ENCODE peak calls at places on chromosomes 12 and 14, in four cellular contexts. D, U, K and P are unnamed samples.

GRCh38 chr12:62601765-62602444 is 135.3 kb downstream of the MON2 start:
- DNase-seq in U (no peak), D (no peak), K (no peak), P (no peak)

GRCh38 chr12:56596815-56597214 is 33.3 kb downstream of the BAZ2A start:
- DNase-seq in D (no peak), K (no peak), U (no peak), P (no peak)

GRCh38 chr12:79058342-79058741 is 193.8 kb downstream of the SYT1 start:
- DNase-seq in K (no peak), U (no peak), D (no peak), P (no peak)

GRCh38 chr14:99615497-99616245 is 11.7 kb upstream of the CCDC85C start:
- DNase-seq in D (no peak), K (no peak), U (no peak), P (peak)

GRCh38 chr12:19138551-19139344 is 9.2 kb downstream of the PLEKHA5 start:
- DNase-seq in D (no peak), K (no peak), U (no peak), P (no peak)

GRCh38 chr14:97788364-97788763 is 991.2 kb downstream of the VRK1 start:
- DNase-seq in K (no peak), U (no peak), D (no peak), P (no peak)

GRCh38 chr12:108271951-108272729 is 67.0 kb downstream of the CMKLR1 start:
- DNase-seq in U (no peak), D (no peak), K (no peak), P (no peak)

GRCh38 chr14:72544615-72545387 is 349.1 kb downstream of the DPF3 start:
- DNase-seq in D (no peak), K (no peak), U (no peak), P (no peak)

GRCh38 chr12:107207931-107208515 is 114.7 kb upstream of the CRY1 start:
- DNase-seq in K (no peak), U (no peak), D (no peak), P (no peak)

GRCh38 chr12:69243099-69244084 is 4.0 kb downstream of the CPSF6 start:
- DNase-seq in K (no peak), U (no peak), D (no peak), P (no peak)

GRCh38 chr12:106918746-106919145 is 37.0 kb upstream of the TMEM263 start:
- DNase-seq in D (no peak), K (no peak), U (no peak), P (no peak)

GRCh38 chr12:131105351-131105735 is 151.6 kb downstream of the ADGRD1 start:
- DNase-seq in U (no peak), K (no peak), D (no peak), P (no peak)

GRCh38 chr14:101179691-101180211 is 276.2 kb upstream of the RTL1 start:
- DNase-seq in U (no peak), D (peak), K (no peak), P (no peak)

GRCh38 chr12:10241276-10241675 is 28.6 kb downstream of the GABARAPL1 start:
- DNase-seq in U (no peak), D (no peak), K (no peak), P (no peak)

GRCh38 chr12:22924391-22924790 is 299.4 kb downstream of the ETNK1 start:
- DNase-seq in D (no peak), K (no peak), U (no peak), P (no peak)

GRCh38 chr12:120625557-120626419 is 14.6 kb upstream of the CABP1 start:
- DNase-seq in D (no peak), K (no peak), U (peak), P (peak)

GRCh38 chr12:94955193-94955592 is 48.3 kb downstream of the NDUFA12 start:
- DNase-seq in U (no peak), D (no peak), K (no peak), P (no peak)

GRCh38 chr12:12441891-12442461 is 85.1 kb downstream of the BORCS5 start:
- DNase-seq in U (no peak), K (no peak), D (no peak), P (no peak)

GRCh38 chr14:79630561-79630960 is 580.7 kb downstream of the DIO2 start:
- DNase-seq in U (no peak), K (no peak), D (no peak), P (no peak)

GRCh38 chr12:100251917-100252316 is 15.0 kb downstream of the DEPDC4 start:
- DNase-seq in U (peak), D (no peak), K (no peak), P (no peak)

GRCh38 chr14:88327497-88327896 is 4.4 kb upstream of the KCNK10 start:
- DNase-seq in K (no peak), D (no peak), U (no peak), P (no peak)

GRCh38 chr12:49346659-49347306 is at the start of gene DNAJC22:
- DNase-seq in U (peak), D (no peak), K (peak), P (peak)

GRCh38 chr14:50946234-50946935 is 2.1 kb upstream of the PYGL start:
- DNase-seq in D (no peak), U (no peak), K (no peak), P (no peak)

GRCh38 chr14:102759416-102759815 is 17.8 kb upstream of the TRAF3 start:
- DNase-seq in D (no peak), U (no peak), K (no peak), P (no peak)

GRCh38 chr12:63889236-63889635 is 44.7 kb downstream of the SRGAP1 start:
- DNase-seq in K (no peak), D (no peak), U (no peak), P (no peak)

GRCh38 chr12:30925607-30926242 is 823 bp upstream of the TSPAN11 start:
- DNase-seq in D (no peak), K (no peak), U (no peak), P (no peak)

GRCh38 chr12:60279224-60279623 is 683.4 kb downstream of the SLC16A7 start:
- DNase-seq in D (no peak), K (no peak), U (no peak), P (no peak)

GRCh38 chr12:54988402-54989054 is 4.0 kb upstream of the TESPA1 start:
- DNase-seq in D (no peak), U (peak), K (peak), P (peak)

GRCh38 chr14:43949410-43949809 is 557.7 kb downstream of the FSCB start:
- DNase-seq in D (no peak), K (no peak), U (no peak), P (no peak)

GRCh38 chr14:76550534-76550933 is 174.6 kb downstream of the ESRRB start:
- DNase-seq in U (no peak), K (no peak), D (no peak), P (no peak)

GRCh38 chr12:87320724-87321123 is 708.5 kb downstream of the C12orf50 start:
- DNase-seq in K (no peak), D (no peak), U (no peak), P (no peak)

GRCh38 chr14:59116984-59117415 is 71.5 kb upstream of the DAAM1 start:
- DNase-seq in D (no peak), K (no peak), U (no peak), P (no peak)

GRCh38 chr14:96459851-96460250 is 42.3 kb upstream of the PAPOLA start:
- DNase-seq in D (no peak), U (no peak), K (no peak), P (no peak)

GRCh38 chr14:96466918-96467317 is 35.3 kb upstream of the PAPOLA start:
- DNase-seq in D (no peak), U (no peak), K (no peak), P (no peak)

GRCh38 chr14:96464136-96464535 is 38.0 kb upstream of the PAPOLA start:
- DNase-seq in D (no peak), U (no peak), K (no peak), P (no peak)

DNA sequence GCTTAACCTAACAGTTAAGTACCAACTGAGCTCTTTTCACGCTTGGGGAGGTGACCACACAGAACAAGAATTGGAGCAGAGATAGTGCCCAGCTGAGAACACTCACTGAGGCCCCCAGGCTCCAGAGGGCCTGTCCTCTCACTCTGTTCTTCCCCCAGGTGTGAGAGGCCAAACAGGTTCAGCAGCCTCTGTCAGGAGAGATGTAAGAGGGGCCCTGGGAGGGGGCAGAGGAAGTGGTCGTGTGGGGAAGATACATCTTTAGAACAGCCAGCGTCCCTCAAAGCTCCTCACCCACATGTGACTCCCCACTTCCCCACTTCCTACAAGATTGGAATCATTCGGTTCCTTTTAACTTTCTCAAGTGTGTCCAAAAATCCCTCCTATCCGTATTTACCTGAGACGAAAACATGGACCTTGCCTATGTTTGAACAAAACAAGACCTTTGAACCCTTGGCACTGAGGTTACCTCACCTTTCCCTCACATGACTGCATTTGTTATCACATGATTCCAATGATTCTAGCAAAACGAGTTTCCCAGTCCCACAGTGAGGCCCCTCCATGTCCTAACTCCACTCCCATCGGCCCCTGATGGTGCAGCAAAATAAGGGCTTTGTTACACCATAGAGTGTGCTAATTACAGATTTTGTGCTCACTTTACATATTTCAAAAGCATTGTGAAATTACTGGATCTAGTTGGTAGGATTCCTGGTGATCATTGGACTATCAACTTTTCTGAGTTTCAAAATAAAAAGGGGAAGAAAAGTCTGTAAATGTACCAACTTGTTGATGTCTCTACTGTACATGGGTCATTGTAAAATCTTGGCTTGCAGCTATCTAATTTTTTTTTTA is 40.0 kb upstream of the PAPOLA start:
- DNase-seq in U (peak), K (peak), D (no peak), P (no peak)
- TF ChIP-seq POLR2A in U (no peak), K (no peak), D (no peak), P (no peak)

GRCh38 chr14:90671835-90672234 is 144.4 kb downstream of the TTC7B start:
- DNase-seq in U (no peak), D (no peak), K (no peak), P (no peak)

GRCh38 chr14:90676356-90676755 is 139.9 kb downstream of the TTC7B start:
- DNase-seq in D (no peak), U (no peak), K (no peak), P (no peak)

GRCh38 chr14:90675399-90675798 is 140.8 kb downstream of the TTC7B start:
- DNase-seq in K (no peak), D (no peak), U (no peak), P (peak)

GRCh38 chr14:90674716-90675115 is 141.5 kb downstream of the TTC7B start:
- DNase-seq in U (no peak), K (no peak), D (no peak), P (no peak)

DNA sequence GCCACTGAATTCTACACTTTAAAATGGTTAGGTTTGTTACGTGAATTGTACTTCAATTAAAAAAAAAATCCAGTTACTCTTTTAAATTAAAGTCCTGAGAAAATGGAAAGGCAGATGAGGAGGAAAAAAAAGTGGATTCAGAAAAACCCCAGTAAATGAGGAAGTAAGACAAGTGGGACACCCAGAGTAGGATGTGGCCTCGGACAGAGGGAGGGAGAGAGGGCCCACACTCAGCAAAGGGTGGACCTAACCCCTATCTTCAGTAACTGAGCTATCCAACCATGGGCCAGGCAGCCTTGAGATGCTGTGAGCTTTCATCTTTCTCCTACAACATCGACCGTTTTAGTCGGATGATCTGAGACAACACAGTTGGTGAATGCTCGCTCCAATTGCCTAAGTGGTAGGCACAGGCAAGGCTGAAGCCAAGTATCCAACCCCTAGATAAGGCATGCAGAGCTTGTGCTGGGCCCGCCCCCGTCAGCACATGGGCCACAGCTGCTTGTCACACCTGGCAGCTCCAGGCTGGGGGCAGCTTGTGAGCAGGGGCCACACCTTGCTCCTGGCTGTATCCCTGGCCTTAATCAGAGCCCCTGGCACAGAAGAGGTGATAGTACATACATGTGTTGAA is 142.1 kb downstream of the TTC7B start:
- DNase-seq in K (no peak), D (no peak), U (no peak), P (no peak)
- TF ChIP-seq POLR2A in K (no peak), D (no peak), U (no peak), P (no peak)

DNA sequence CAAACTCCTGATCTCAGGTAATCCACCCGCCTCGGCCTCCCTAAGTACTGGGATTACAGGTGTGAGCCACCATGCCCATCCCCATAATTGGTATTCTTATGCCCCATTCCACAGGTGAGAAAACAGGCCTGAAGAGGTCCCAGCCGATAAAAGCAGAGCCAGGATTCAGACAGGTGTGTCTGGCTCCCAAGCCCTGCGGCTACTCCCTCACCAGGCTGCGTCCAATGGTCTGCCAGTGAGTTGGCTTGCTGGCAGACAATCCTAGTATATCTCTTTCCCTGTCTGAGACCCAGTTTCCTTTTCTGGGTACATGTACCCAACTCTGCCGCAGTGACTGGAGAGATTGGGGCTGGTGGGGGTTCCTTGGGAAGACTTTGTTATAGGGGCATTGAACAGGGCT is 1.9 kb upstream of the TSPAN9 start:
- DNase-seq in U (no peak), K (no peak), D (no peak), P (no peak)
- TF ChIP-seq POLR2A in U (no peak), K (no peak), D (no peak), P (no peak)

GRCh38 chr12:123364532-123365140 is at the start of gene SBNO1:
- DNase-seq in D (peak), U (peak), K (peak), P (peak)
- TF ChIP-seq POLR2A in D (peak), U (peak), K (peak), P (peak)

DNA sequence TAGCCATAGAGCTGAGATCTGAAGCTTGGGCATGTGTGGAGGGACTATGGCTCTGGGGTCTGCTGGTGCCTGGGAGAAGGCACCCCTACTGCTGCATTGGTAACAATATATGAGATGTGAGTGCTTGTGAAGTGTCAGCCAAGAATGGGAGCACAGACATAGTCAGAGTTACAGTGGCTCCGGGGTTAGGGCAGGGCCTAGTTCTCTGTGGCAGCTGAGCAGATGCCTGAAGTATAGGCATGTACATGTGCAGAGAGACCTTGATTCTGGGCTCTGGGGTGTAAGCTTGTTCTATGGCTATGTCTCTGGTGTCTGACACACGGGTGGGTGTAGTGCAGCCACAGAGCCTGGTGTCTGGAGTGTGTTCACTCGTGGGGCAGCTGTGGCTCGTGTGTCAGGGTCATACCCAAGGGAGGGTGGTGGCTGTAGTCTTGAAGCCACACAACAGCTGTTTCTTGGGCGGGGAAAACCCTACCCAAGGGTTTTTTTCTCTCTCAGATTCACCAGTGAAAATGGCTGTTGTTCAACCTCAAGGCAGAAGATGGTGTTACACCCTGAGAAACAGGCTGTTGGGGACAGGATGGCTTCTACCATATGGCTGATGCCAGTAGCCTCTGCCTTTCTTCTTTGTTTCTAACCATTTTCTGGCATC is 11.9 kb upstream of the TCL1A start:
- DNase-seq in U (no peak), D (peak), K (no peak), P (no peak)
- TF ChIP-seq POLR2A in U (no peak), D (no peak), K (no peak), P (no peak)

GRCh38 chr12:47758834-47759690 is at the start of gene RAPGEF3:
- DNase-seq in U (peak), K (peak), D (peak), P (peak)
- TF ChIP-seq POLR2A in U (peak), K (peak), D (no peak), P (no peak)

DNA sequence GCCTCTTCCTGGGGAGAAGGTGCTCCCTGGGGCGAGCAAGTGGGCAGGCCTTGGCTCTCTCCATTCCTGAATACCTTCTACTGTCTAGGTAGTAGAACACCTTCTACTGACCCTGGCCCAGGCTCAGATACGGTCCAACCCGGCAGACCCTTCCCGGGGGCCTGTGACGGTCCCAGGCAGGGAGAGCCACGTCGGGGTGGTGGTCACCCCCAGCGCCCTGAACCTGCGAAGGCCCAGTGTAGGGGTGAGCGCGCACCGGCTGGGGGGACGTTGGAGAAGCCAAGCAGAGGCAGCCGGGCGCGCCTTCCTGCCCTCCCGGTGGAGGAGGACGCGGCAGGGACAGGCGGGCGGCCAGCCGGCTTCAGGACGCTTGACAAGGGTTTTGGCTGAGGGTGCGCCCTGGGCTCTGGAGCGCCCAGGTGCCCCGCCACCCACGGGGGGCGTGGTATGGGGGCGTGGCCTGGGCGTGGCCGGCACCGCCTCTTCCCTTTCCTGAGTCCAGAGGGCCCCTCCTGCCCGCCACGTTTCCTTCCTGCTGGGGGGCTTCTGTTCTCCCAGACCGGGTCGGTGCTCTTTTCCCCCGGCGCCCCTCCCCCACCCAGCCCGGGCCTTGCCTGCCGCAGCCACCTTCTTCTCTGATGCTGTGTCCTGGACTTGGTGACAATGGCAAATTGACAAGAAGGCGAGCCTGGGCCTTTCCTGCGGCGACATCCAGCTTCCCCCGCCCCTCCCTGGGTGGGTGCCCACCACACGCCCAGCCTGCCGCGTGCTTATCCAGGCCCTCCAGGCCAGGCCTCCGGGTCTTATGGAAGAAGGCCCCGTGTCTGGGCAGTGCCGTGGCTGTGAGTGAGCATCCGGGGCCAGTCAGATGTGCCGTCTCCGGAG is 24.5 kb upstream of the PPP1R13B start:
- DNase-seq in D (no peak), U (peak), K (peak), P (peak)
- TF ChIP-seq POLR2A in D (no peak), U (no peak), K (peak), P (no peak)

GRCh38 chr12:53295070-53295890 is at the start of gene PFDN5:
- DNase-seq in U (peak), D (peak), K (peak), P (peak)
- TF ChIP-seq POLR2A in U (peak), D (peak), K (peak), P (peak)

DNA sequence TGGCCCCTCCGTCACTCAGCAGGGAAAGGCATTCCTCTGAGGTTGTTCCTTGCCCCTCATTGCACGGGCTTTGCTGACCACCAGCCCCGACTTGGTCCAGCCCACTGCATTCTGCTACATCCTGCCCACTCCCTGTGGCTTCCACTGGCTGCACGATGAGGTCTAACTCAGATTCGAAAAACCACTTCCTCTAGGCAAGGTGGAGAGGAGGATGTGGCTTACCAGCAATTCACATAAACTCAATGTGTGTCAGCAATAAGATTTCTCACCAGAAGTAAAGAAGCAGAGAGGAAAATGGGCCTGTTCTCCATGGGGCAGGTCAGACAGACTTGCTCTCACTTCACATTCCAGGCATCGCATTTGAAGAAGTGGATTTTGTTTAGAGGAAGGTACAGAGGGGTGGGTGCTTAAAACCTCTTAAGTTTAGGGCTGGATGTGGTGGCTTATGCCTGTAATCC is 14.7 kb downstream of the GPR68 start:
- DNase-seq in K (peak), D (no peak), U (no peak), P (no peak)
- TF ChIP-seq POLR2A in K (no peak), D (no peak), U (no peak), P (no peak)